ENCODE peak calls at places on chromosomes 4 and X, in seven cellular contexts. X is stimulated activated CD8-positive, alpha-beta memory T cell treated with anti-CD3 and anti-CD28 coated beads, Interleukin-2, amount 100 ng/mL, for 48 hours; R is activated T-helper 1 cell treated with anti-CD3 and anti-CD28 coated beads, Interleukin-2, amount 50 U/mL, for 16 hours; E is activated T-cell treated with anti-CD3 and anti-CD28 coated beads, Interleukin-2, amount 50 U/mL, for 72 hours; V is glutamatergic neuron; C is heart left ventricle; L is bronchial epithelial cell. I is an unnamed sample.

GRCh38 chr4:104385713-104386112 is 109.0 kb downstream of the CXXC4 start:
- DNase-seq in X (no peak), R (no peak), E (no peak), V (no peak), C (no peak), L (no peak), I (no peak)

GRCh38 chr4:141534985-141535384 is 101.4 kb upstream of the IL15 start:
- DNase-seq in X (no peak), R (no peak), E (no peak), V (no peak), C (no peak), L (no peak), I (no peak)

GRCh38 chrX:38215141-38215540 is 5.5 kb downstream of the SRPX start:
- DNase-seq in X (no peak), R (no peak), E (no peak), V (no peak), C (no peak), L (peak), I (no peak)

GRCh38 chrX:46354481-46354880 is 190.7 kb downstream of the ZNF674 start:
- DNase-seq in X (no peak), R (no peak), E (no peak), V (no peak), C (no peak), L (no peak), I (no peak)

GRCh38 chr4:152382057-152382785 is 153.7 kb downstream of the FBXW7 start:
- DNase-seq in X (no peak), R (no peak), E (no peak), V (no peak), C (peak), L (no peak), I (no peak)

GRCh38 chr4:58849026-58849425 is 1738.8 kb upstream of the IGFBP7 start:
- DNase-seq in X (no peak), R (no peak), E (no peak), V (no peak), C (no peak), L (no peak), I (no peak)

GRCh38 chrX:24837966-24838365 is 144.2 kb downstream of the POLA1 start:
- DNase-seq in X (no peak), R (no peak), E (no peak), V (no peak), C (no peak), L (no peak), I (no peak)

GRCh38 chr4:68375667-68376559 is 26.0 kb upstream of the YTHDC1 start:
- DNase-seq in X (peak), R (peak), E (peak), V (no peak), C (peak), L (peak), I (no peak)

GRCh38 chrX:49163555-49164419 is 1.2 kb downstream of the MAGIX start:
- DNase-seq in X (peak), R (peak), E (peak), V (peak), C (peak), L (peak), I (peak)

GRCh38 chr4:140135529-140136021 is 18.4 kb downstream of the MAML3 start:
- DNase-seq in X (no peak), R (no peak), E (no peak), V (peak), C (peak), L (no peak), I (no peak)

GRCh38 chr4:76016383-76016782 is 6.9 kb downstream of the CXCL10 start:
- DNase-seq in X (no peak), R (no peak), E (peak), V (no peak), C (no peak), L (peak), I (no peak)

GRCh38 chr4:42310343-42310742 is 86.9 kb upstream of the SHISA3 start:
- DNase-seq in X (no peak), R (no peak), E (no peak), V (no peak), C (no peak), L (no peak), I (no peak)

GRCh38 chrX:17527135-17527701 is 152.2 kb downstream of the NHS start:
- DNase-seq in X (no peak), R (no peak), E (no peak), V (no peak), C (peak), L (no peak), I (peak)

GRCh38 chr4:152778656-152779512 is 646 bp downstream of the TIGD4 start:
- DNase-seq in X (no peak), R (no peak), E (peak), V (peak), C (no peak), L (peak), I (no peak)

GRCh38 chr4:108940086-108941033 is 177.5 kb upstream of the ETNPPL start:
- DNase-seq in X (no peak), R (no peak), E (no peak), V (no peak), C (no peak), L (peak), I (no peak)

I was measured in ascending aorta.